ENCODE peak calls at places on chromosomes 13 and 19, in five cellular contexts. One of them, this sample, is unnamed.

GRCh38 chr19:41957838-41958366 is 1.2 kb downstream of the RABAC1 start:
- DNase-seq in adrenal gland: peak; percentile 84
- DNase-seq in Calu3: peak; percentile 89
- DNase-seq in astrocyte: peak; percentile 67
- DNase-seq in progenitor cell of endocrine pancreas: peak; percentile 60
- DNase-seq in this sample: peak; percentile 90

GRCh38 chr19:46297700-46298476 is 1.0 kb downstream of the HIF3A start:
- DNase-seq in adrenal gland: peak; percentile 78
- DNase-seq in Calu3: no peak
- DNase-seq in astrocyte: no peak
- DNase-seq in progenitor cell of endocrine pancreas: no peak
- DNase-seq in this sample: peak; percentile 82

GRCh38 chr13:111411186-111411858 is 90.9 kb downstream of the TEX29 start:
- DNase-seq in adrenal gland: no peak
- DNase-seq in Calu3: no peak
- DNase-seq in astrocyte: no peak
- DNase-seq in progenitor cell of endocrine pancreas: no peak
- DNase-seq in this sample: no peak

GRCh38 chr13:107803822-107804495 is 411.4 kb downstream of the LIG4 start:
- DNase-seq in adrenal gland: no peak
- DNase-seq in Calu3: no peak
- DNase-seq in astrocyte: no peak
- DNase-seq in progenitor cell of endocrine pancreas: no peak
- DNase-seq in this sample: no peak

GRCh38 chr13:97977376-97977705 is 23.9 kb downstream of the IPO5 start:
- DNase-seq in adrenal gland: no peak
- DNase-seq in Calu3: no peak
- DNase-seq in astrocyte: no peak
- DNase-seq in progenitor cell of endocrine pancreas: no peak
- DNase-seq in this sample: peak; percentile 38

GRCh38 chr19:1252818-1253513 is 4.6 kb downstream of the MIDN start:
- DNase-seq in adrenal gland: peak; percentile 97
- DNase-seq in Calu3: peak; percentile 73
- DNase-seq in astrocyte: peak; percentile 95
- DNase-seq in progenitor cell of endocrine pancreas: no peak
- DNase-seq in this sample: peak; percentile 99

GRCh38 chr13:46668302-46668720 is 115.3 kb downstream of the LRCH1 start:
- DNase-seq in adrenal gland: peak; percentile 65
- DNase-seq in Calu3: no peak
- DNase-seq in astrocyte: peak; percentile 91
- DNase-seq in progenitor cell of endocrine pancreas: no peak
- DNase-seq in this sample: peak; percentile 91

GRCh38 chr13:28161370-28161769 is 23.0 kb downstream of the PAN3 start:
- DNase-seq in adrenal gland: no peak
- DNase-seq in Calu3: no peak
- DNase-seq in astrocyte: peak; percentile 60
- DNase-seq in progenitor cell of endocrine pancreas: no peak
- DNase-seq in this sample: peak; percentile 45

GRCh38 chr19:18948075-18948975 is 7.3 kb upstream of the HOMER3 start:
- DNase-seq in adrenal gland: no peak
- DNase-seq in Calu3: no peak
- DNase-seq in astrocyte: no peak
- DNase-seq in progenitor cell of endocrine pancreas: no peak
- DNase-seq in this sample: no peak

GRCh38 chr19:18839465-18840287 is 7.9 kb downstream of the UPF1 start:
- DNase-seq in adrenal gland: no peak
- DNase-seq in Calu3: no peak
- DNase-seq in astrocyte: no peak
- DNase-seq in progenitor cell of endocrine pancreas: no peak
- DNase-seq in this sample: peak; percentile 71

GRCh38 chr13:59416561-59416960 is 747.2 kb downstream of the DIAPH3 start:
- DNase-seq in adrenal gland: no peak
- DNase-seq in Calu3: no peak
- DNase-seq in astrocyte: no peak
- DNase-seq in progenitor cell of endocrine pancreas: no peak
- DNase-seq in this sample: no peak

GRCh38 chr13:41622545-41623429 is 165.4 kb downstream of the RGCC start:
- DNase-seq in adrenal gland: no peak
- DNase-seq in Calu3: no peak
- DNase-seq in astrocyte: peak; percentile 43
- DNase-seq in progenitor cell of endocrine pancreas: no peak
- DNase-seq in this sample: peak; percentile 46

GRCh38 chr13:46210362-46211083 is 1.2 kb upstream of the LRRC63 start:
- DNase-seq in adrenal gland: no peak
- DNase-seq in Calu3: no peak
- DNase-seq in astrocyte: no peak
- DNase-seq in progenitor cell of endocrine pancreas: no peak
- DNase-seq in this sample: no peak

GRCh38 chr19:42079276-42079669 is 3.3 kb downstream of the ZNF574 start:
- DNase-seq in adrenal gland: no peak
- DNase-seq in Calu3: no peak
- DNase-seq in astrocyte: no peak
- DNase-seq in progenitor cell of endocrine pancreas: no peak
- DNase-seq in this sample: no peak

GRCh38 chr13:83879431-83880171 is 2.7 kb downstream of the SLITRK1 start:
- DNase-seq in adrenal gland: no peak
- DNase-seq in Calu3: no peak
- DNase-seq in astrocyte: peak; percentile 14
- DNase-seq in progenitor cell of endocrine pancreas: no peak
- DNase-seq in this sample: no peak

GRCh38 chr19:44948237-44948636 is 2.4 kb downstream of the APOC2 start:
- DNase-seq in adrenal gland: no peak
- DNase-seq in Calu3: no peak
- DNase-seq in astrocyte: no peak
- DNase-seq in progenitor cell of endocrine pancreas: no peak
- DNase-seq in this sample: no peak

GRCh38 chr19:44947041-44947581 is 1.3 kb downstream of the APOC2 start:
- DNase-seq in adrenal gland: no peak
- DNase-seq in Calu3: no peak
- DNase-seq in astrocyte: no peak
- DNase-seq in progenitor cell of endocrine pancreas: no peak
- DNase-seq in this sample: no peak

GRCh38 chr19:44942067-44942571 is at the start of gene APOC4:
- DNase-seq in adrenal gland: no peak
- DNase-seq in Calu3: no peak
- DNase-seq in astrocyte: no peak
- DNase-seq in progenitor cell of endocrine pancreas: no peak
- DNase-seq in this sample: no peak

GRCh38 chr19:44939668-44940067 is 2.4 kb upstream of the APOC4 start:
- DNase-seq in adrenal gland: no peak
- DNase-seq in Calu3: no peak
- DNase-seq in astrocyte: no peak
- DNase-seq in progenitor cell of endocrine pancreas: no peak
- DNase-seq in this sample: peak; percentile 23

DNA sequence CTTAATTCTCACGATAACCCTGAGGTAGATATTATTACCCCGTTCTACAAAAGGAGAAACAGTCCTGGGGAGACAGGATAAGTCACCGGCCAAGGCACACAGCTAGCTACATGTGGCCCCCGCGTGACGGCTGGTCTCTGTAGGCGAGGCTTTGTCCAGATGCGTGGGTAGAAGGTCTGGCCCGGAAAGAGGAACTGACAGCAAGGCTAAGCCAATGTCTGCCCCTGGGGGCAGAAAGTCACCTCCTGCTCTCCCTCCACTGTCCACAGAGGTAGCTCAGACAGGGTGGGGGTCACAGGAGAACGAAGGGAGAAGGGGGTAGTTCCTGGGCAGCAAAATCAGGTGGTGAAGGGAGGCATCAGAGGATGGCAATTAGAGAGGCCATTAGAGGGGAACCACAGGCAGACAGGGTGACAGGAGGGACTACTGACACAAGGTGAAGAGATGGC is 1.8 kb downstream of the APOC4 start:
- DNase-seq in adrenal gland: peak; percentile 79
- DNase-seq in Calu3: no peak
- DNase-seq in astrocyte: no peak
- DNase-seq in progenitor cell of endocrine pancreas: no peak
- DNase-seq in this sample: no peak
- TF ChIP-seq CTCF in adrenal gland: no peak
- TF ChIP-seq CTCF in Calu3: no peak
- TF ChIP-seq CTCF in astrocyte: no peak
- TF ChIP-seq CTCF in progenitor cell of endocrine pancreas: no peak
- TF ChIP-seq CTCF in this sample: no peak

GRCh38 chr19:48123907-48124675 is 13.5 kb upstream of the PLA2G4C start:
- DNase-seq in adrenal gland: no peak
- DNase-seq in Calu3: peak; percentile 71
- DNase-seq in astrocyte: peak; percentile 89
- DNase-seq in progenitor cell of endocrine pancreas: no peak
- DNase-seq in this sample: peak; percentile 31
- TF ChIP-seq CTCF in adrenal gland: no peak
- TF ChIP-seq CTCF in Calu3: peak; percentile 39
- TF ChIP-seq CTCF in astrocyte: peak; percentile 38
- TF ChIP-seq CTCF in progenitor cell of endocrine pancreas: peak; percentile 44
- TF ChIP-seq CTCF in this sample: peak; percentile 35

GRCh38 chr13:96020155-96020575 is 33.0 kb downstream of the UGGT2 start:
- DNase-seq in adrenal gland: peak; percentile 81
- DNase-seq in Calu3: peak; percentile 23
- DNase-seq in astrocyte: peak; percentile 50
- DNase-seq in progenitor cell of endocrine pancreas: no peak
- DNase-seq in this sample: peak; percentile 93
- TF ChIP-seq CTCF in adrenal gland: peak; percentile 73
- TF ChIP-seq CTCF in Calu3: no peak
- TF ChIP-seq CTCF in astrocyte: peak; percentile 65
- TF ChIP-seq CTCF in progenitor cell of endocrine pancreas: peak; percentile 79
- TF ChIP-seq CTCF in this sample: peak; percentile 83

GRCh38 chr13:20116213-20116612 is 44.6 kb downstream of the GJA3 start:
- DNase-seq in adrenal gland: no peak
- DNase-seq in Calu3: no peak
- DNase-seq in astrocyte: no peak
- DNase-seq in progenitor cell of endocrine pancreas: no peak
- DNase-seq in this sample: no peak

GRCh38 chr13:20121154-20121515 is 39.7 kb downstream of the GJA3 start:
- DNase-seq in adrenal gland: peak; percentile 46
- DNase-seq in Calu3: peak; percentile 12
- DNase-seq in astrocyte: no peak
- DNase-seq in progenitor cell of endocrine pancreas: no peak
- DNase-seq in this sample: peak; percentile 24

GRCh38 chr13:20119960-20120359 is 40.9 kb downstream of the GJA3 start:
- DNase-seq in adrenal gland: no peak
- DNase-seq in Calu3: no peak
- DNase-seq in astrocyte: no peak
- DNase-seq in progenitor cell of endocrine pancreas: no peak
- DNase-seq in this sample: no peak

GRCh38 chr13:20114066-20114465 is 46.8 kb downstream of the GJA3 start:
- DNase-seq in adrenal gland: no peak
- DNase-seq in Calu3: no peak
- DNase-seq in astrocyte: no peak
- DNase-seq in progenitor cell of endocrine pancreas: no peak
- DNase-seq in this sample: no peak

DNA sequence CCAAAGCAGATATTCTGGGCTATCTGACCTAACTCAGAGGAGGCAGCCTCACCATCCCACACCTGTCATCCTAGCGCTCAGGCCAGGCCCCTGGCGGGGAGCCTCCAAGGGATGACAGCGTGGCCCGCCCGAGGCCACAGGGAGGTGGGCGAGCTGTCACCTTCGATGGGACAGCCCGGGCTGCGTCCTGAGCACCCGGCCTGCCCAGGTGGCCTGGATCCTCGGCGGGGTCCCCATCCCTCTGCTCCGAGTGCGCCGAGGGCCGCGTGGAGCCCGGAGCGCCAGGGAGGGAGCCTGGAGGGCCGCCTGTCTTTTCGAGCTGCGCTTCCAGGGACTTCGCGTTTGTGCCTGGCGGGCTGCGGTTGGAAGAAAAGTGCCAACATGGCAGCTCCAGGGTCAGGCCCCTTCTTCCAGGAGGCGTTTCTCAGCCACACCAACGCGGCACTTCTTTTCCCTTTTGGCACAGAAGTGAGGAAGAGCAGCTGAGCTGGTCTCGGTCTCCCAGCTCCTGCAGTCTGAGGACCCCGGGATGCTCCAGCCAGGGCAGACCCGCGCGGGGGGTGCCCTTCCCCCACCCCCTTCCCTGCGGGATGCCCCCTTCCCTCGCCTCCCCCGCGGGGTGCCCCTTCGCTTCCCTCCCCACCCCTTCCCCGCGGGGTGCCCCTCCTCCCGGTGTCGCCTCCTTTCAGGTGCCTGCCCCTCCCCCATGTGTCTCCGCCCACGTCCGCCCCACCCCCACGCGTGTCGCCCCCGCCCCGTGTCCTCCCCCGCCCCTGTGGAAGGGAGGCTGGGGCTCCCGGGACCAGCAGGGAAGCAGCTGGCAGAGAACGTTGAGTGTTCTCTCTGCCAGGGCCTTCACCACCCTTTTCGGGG is 42.3 kb downstream of the GJA3 start:
- DNase-seq in adrenal gland: peak; percentile 75
- DNase-seq in Calu3: peak; percentile 30
- DNase-seq in astrocyte: peak; percentile 36
- DNase-seq in progenitor cell of endocrine pancreas: peak; percentile 14
- DNase-seq in this sample: peak; percentile 35
- TF ChIP-seq CTCF in adrenal gland: no peak
- TF ChIP-seq CTCF in Calu3: no peak
- TF ChIP-seq CTCF in astrocyte: no peak
- TF ChIP-seq CTCF in progenitor cell of endocrine pancreas: peak; percentile 66
- TF ChIP-seq CTCF in this sample: no peak

GRCh38 chr13:81927347-81927746 is 1586.4 kb upstream of the SPRY2 start:
- DNase-seq in adrenal gland: no peak
- DNase-seq in Calu3: no peak
- DNase-seq in astrocyte: no peak
- DNase-seq in progenitor cell of endocrine pancreas: no peak
- DNase-seq in this sample: peak; percentile 37
- TF ChIP-seq CTCF in adrenal gland: no peak
- TF ChIP-seq CTCF in Calu3: no peak
- TF ChIP-seq CTCF in astrocyte: no peak
- TF ChIP-seq CTCF in progenitor cell of endocrine pancreas: peak; percentile 32
- TF ChIP-seq CTCF in this sample: peak; percentile 49

GRCh38 chr13:81957121-81957520 is 1616.2 kb upstream of the SPRY2 start:
- DNase-seq in adrenal gland: no peak
- DNase-seq in Calu3: no peak
- DNase-seq in astrocyte: no peak
- DNase-seq in progenitor cell of endocrine pancreas: no peak
- DNase-seq in this sample: no peak
- TF ChIP-seq CTCF in adrenal gland: no peak
- TF ChIP-seq CTCF in Calu3: no peak
- TF ChIP-seq CTCF in astrocyte: no peak
- TF ChIP-seq CTCF in progenitor cell of endocrine pancreas: peak; percentile 21
- TF ChIP-seq CTCF in this sample: peak; percentile 32

GRCh38 chr19:11693505-11694499 is 44.9 kb downstream of the ZNF823 start:
- DNase-seq in adrenal gland: no peak
- DNase-seq in Calu3: peak; percentile 11
- DNase-seq in astrocyte: peak; percentile 25
- DNase-seq in progenitor cell of endocrine pancreas: no peak
- DNase-seq in this sample: peak; percentile 85
- TF ChIP-seq CTCF in adrenal gland: no peak
- TF ChIP-seq CTCF in Calu3: no peak
- TF ChIP-seq CTCF in astrocyte: no peak
- TF ChIP-seq CTCF in progenitor cell of endocrine pancreas: no peak
- TF ChIP-seq CTCF in this sample: no peak

GRCh38 chr13:26503826-26504594 is 53.5 kb upstream of the WASF3 start:
- DNase-seq in adrenal gland: no peak
- DNase-seq in Calu3: no peak
- DNase-seq in astrocyte: no peak
- DNase-seq in progenitor cell of endocrine pancreas: no peak
- DNase-seq in this sample: no peak

GRCh38 chr13:26498524-26499208 is 58.8 kb upstream of the WASF3 start:
- DNase-seq in adrenal gland: no peak
- DNase-seq in Calu3: no peak
- DNase-seq in astrocyte: peak; percentile 22
- DNase-seq in progenitor cell of endocrine pancreas: no peak
- DNase-seq in this sample: peak; percentile 44

GRCh38 chr13:26500618-26501320 is 56.7 kb upstream of the WASF3 start:
- DNase-seq in adrenal gland: no peak
- DNase-seq in Calu3: no peak
- DNase-seq in astrocyte: no peak
- DNase-seq in progenitor cell of endocrine pancreas: no peak
- DNase-seq in this sample: no peak

GRCh38 chr13:26499209-26499601 is 58.3 kb upstream of the WASF3 start:
- DNase-seq in adrenal gland: no peak
- DNase-seq in Calu3: peak; percentile 20
- DNase-seq in astrocyte: no peak
- DNase-seq in progenitor cell of endocrine pancreas: no peak
- DNase-seq in this sample: no peak

GRCh38 chr13:26502826-26503225 is 54.7 kb upstream of the WASF3 start:
- DNase-seq in adrenal gland: peak; percentile 54
- DNase-seq in Calu3: no peak
- DNase-seq in astrocyte: peak; percentile 31
- DNase-seq in progenitor cell of endocrine pancreas: no peak
- DNase-seq in this sample: peak; percentile 94
- TF ChIP-seq CTCF in adrenal gland: no peak
- TF ChIP-seq CTCF in Calu3: no peak
- TF ChIP-seq CTCF in astrocyte: peak; percentile 8
- TF ChIP-seq CTCF in progenitor cell of endocrine pancreas: peak; percentile 17
- TF ChIP-seq CTCF in this sample: peak; percentile 58

This sample was measured in choroid plexus epithelial cell.